ENCODE peak calls at places on chromosomes 3 and 15, in ten cellular contexts. One of them, this sample, is unnamed. For H3K36me3, the result is how much of the 10 kb centered on the place peaks cover.

GRCh38 chr3:16482770-16483531 is 30.5 kb downstream of the RFTN1 start:
- DNase-seq in GM12878: no peak
- DNase-seq in heart left ventricle: no peak
- DNase-seq in body of pancreas: no peak
- DNase-seq in breast epithelium: no peak
- DNase-seq in sigmoid colon: no peak
- DNase-seq in HepG2: no peak
- DNase-seq in uterus: no peak
- DNase-seq in testis: no peak
- DNase-seq in tibial nerve: no peak
- DNase-seq in this sample: peak

GRCh38 chr15:88702983-88703382 is 64.2 kb downstream of the ISG20 start:
- DNase-seq in GM12878: no peak
- DNase-seq in heart left ventricle: no peak
- DNase-seq in body of pancreas: no peak
- DNase-seq in breast epithelium: no peak
- DNase-seq in sigmoid colon: no peak
- DNase-seq in HepG2: no peak
- DNase-seq in uterus: no peak
- DNase-seq in testis: no peak
- DNase-seq in tibial nerve: no peak
- DNase-seq in this sample: no peak

GRCh38 chr3:145953316-145953715 is 207.7 kb downstream of the PLOD2 start:
- DNase-seq in GM12878: no peak
- DNase-seq in heart left ventricle: no peak
- DNase-seq in body of pancreas: no peak
- DNase-seq in breast epithelium: no peak
- DNase-seq in sigmoid colon: no peak
- DNase-seq in HepG2: no peak
- DNase-seq in uterus: no peak
- DNase-seq in testis: no peak
- DNase-seq in tibial nerve: no peak
- DNase-seq in this sample: no peak

GRCh38 chr15:42267286-42267685 is 5.7 kb upstream of the GANC start:
- DNase-seq in GM12878: no peak
- DNase-seq in heart left ventricle: no peak
- DNase-seq in body of pancreas: no peak
- DNase-seq in breast epithelium: no peak
- DNase-seq in sigmoid colon: no peak
- DNase-seq in HepG2: no peak
- DNase-seq in uterus: no peak
- DNase-seq in testis: no peak
- DNase-seq in tibial nerve: no peak
- DNase-seq in this sample: no peak

GRCh38 chr3:162354343-162354742 is 857.7 kb downstream of the OTOL1 start:
- DNase-seq in GM12878: no peak
- DNase-seq in heart left ventricle: no peak
- DNase-seq in body of pancreas: no peak
- DNase-seq in breast epithelium: no peak
- DNase-seq in sigmoid colon: no peak
- DNase-seq in HepG2: no peak
- DNase-seq in uterus: no peak
- DNase-seq in testis: no peak
- DNase-seq in tibial nerve: no peak
- DNase-seq in this sample: no peak

GRCh38 chr3:168002786-168003368 is 92.8 kb downstream of the GOLIM4 start:
- DNase-seq in GM12878: no peak
- DNase-seq in heart left ventricle: no peak
- DNase-seq in body of pancreas: peak
- DNase-seq in breast epithelium: no peak
- DNase-seq in sigmoid colon: no peak
- DNase-seq in HepG2: no peak
- DNase-seq in uterus: no peak
- DNase-seq in testis: no peak
- DNase-seq in tibial nerve: no peak
- DNase-seq in this sample: peak

GRCh38 chr3:138833908-138834358 is 795 bp downstream of the PIK3CB start:
- DNase-seq in GM12878: no peak
- DNase-seq in heart left ventricle: no peak
- DNase-seq in body of pancreas: peak
- DNase-seq in breast epithelium: no peak
- DNase-seq in sigmoid colon: no peak
- DNase-seq in HepG2: no peak
- DNase-seq in uterus: no peak
- DNase-seq in testis: no peak
- DNase-seq in tibial nerve: peak
- DNase-seq in this sample: no peak

GRCh38 chr3:55591893-55592292 is 104.8 kb upstream of the WNT5A start:
- DNase-seq in GM12878: no peak
- DNase-seq in heart left ventricle: no peak
- DNase-seq in body of pancreas: no peak
- DNase-seq in breast epithelium: no peak
- DNase-seq in sigmoid colon: no peak
- DNase-seq in HepG2: no peak
- DNase-seq in uterus: no peak
- DNase-seq in testis: no peak
- DNase-seq in tibial nerve: no peak
- DNase-seq in this sample: no peak

GRCh38 chr3:157500232-157500631 is 3.0 kb downstream of the VEPH1 start:
- DNase-seq in GM12878: no peak
- DNase-seq in heart left ventricle: no peak
- DNase-seq in body of pancreas: no peak
- DNase-seq in breast epithelium: no peak
- DNase-seq in sigmoid colon: no peak
- DNase-seq in HepG2: no peak
- DNase-seq in uterus: no peak
- DNase-seq in testis: no peak
- DNase-seq in tibial nerve: no peak
- DNase-seq in this sample: peak

GRCh38 chr3:12775226-12775625 is 16.2 kb upstream of the TMEM40 start:
- DNase-seq in GM12878: no peak
- DNase-seq in heart left ventricle: no peak
- DNase-seq in body of pancreas: no peak
- DNase-seq in breast epithelium: no peak
- DNase-seq in sigmoid colon: no peak
- DNase-seq in HepG2: no peak
- DNase-seq in uterus: no peak
- DNase-seq in testis: no peak
- DNase-seq in tibial nerve: no peak
- DNase-seq in this sample: no peak
- TF ChIP-seq POLR2A in GM12878: no peak
- TF ChIP-seq POLR2A in heart left ventricle: no peak
- TF ChIP-seq POLR2A in body of pancreas: no peak
- TF ChIP-seq POLR2A in breast epithelium: no peak
- TF ChIP-seq POLR2A in sigmoid colon: no peak
- TF ChIP-seq POLR2A in HepG2: no peak
- TF ChIP-seq POLR2A in uterus: no peak
- TF ChIP-seq POLR2A in testis: no peak
- TF ChIP-seq POLR2A in tibial nerve: no peak
- TF ChIP-seq POLR2A in this sample: no peak

GRCh38 chr3:133574260-133574881 is 885 bp downstream of the CDV3 start:
- DNase-seq in GM12878: peak
- DNase-seq in heart left ventricle: peak
- DNase-seq in body of pancreas: peak
- DNase-seq in breast epithelium: peak
- DNase-seq in sigmoid colon: peak
- DNase-seq in HepG2: peak
- DNase-seq in uterus: peak
- DNase-seq in testis: peak
- DNase-seq in tibial nerve: peak
- DNase-seq in this sample: peak

GRCh38 chr3:133583396-133583795 is 9.9 kb downstream of the CDV3 start:
- DNase-seq in GM12878: no peak
- DNase-seq in heart left ventricle: no peak
- DNase-seq in body of pancreas: no peak
- DNase-seq in breast epithelium: no peak
- DNase-seq in sigmoid colon: no peak
- DNase-seq in HepG2: no peak
- DNase-seq in uterus: no peak
- DNase-seq in testis: no peak
- DNase-seq in tibial nerve: no peak
- DNase-seq in this sample: no peak

GRCh38 chr3:133576169-133576568 is 2.7 kb downstream of the CDV3 start:
- DNase-seq in GM12878: no peak
- DNase-seq in heart left ventricle: no peak
- DNase-seq in body of pancreas: no peak
- DNase-seq in breast epithelium: no peak
- DNase-seq in sigmoid colon: no peak
- DNase-seq in HepG2: no peak
- DNase-seq in uterus: no peak
- DNase-seq in testis: no peak
- DNase-seq in tibial nerve: no peak
- DNase-seq in this sample: no peak

GRCh38 chr3:133575121-133575520 is 1.6 kb downstream of the CDV3 start:
- DNase-seq in GM12878: peak
- DNase-seq in heart left ventricle: no peak
- DNase-seq in body of pancreas: no peak
- DNase-seq in breast epithelium: no peak
- DNase-seq in sigmoid colon: no peak
- DNase-seq in HepG2: no peak
- DNase-seq in uterus: no peak
- DNase-seq in testis: no peak
- DNase-seq in tibial nerve: no peak
- DNase-seq in this sample: no peak

DNA sequence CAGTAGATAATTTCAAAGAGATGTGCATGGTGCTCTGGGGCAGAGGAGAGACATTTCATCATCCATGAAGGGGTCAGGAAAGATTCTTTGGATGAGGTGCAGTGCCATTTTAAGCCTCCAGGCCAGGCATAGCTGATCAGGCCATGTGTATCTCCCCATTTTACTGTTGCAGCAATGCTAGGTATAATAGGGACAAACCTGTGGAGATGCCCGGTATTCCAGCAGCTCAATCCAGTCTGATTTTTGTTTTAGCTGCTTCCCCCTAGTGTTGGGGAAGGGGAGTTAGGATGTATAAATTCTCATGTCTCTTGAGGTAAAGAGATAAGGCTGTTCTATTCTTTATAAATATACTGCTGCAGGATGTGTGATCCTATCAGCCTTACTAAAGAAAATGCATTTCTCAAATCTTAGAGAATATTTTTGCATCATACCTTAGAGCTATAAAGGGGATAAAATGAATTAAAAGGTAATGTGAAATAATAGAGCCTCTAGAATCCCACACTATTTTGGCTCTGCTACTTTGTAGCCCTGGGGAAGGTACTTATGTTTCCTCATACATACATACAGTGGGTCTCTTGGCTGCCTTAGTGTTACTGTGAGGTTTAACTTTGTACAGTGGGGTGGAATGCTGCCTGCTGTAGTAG is 5.2 kb downstream of the CDV3 start:
- DNase-seq in GM12878: no peak
- DNase-seq in heart left ventricle: no peak
- DNase-seq in body of pancreas: peak
- DNase-seq in breast epithelium: no peak
- DNase-seq in sigmoid colon: no peak
- DNase-seq in HepG2: peak
- DNase-seq in uterus: no peak
- DNase-seq in testis: no peak
- DNase-seq in tibial nerve: no peak
- DNase-seq in this sample: no peak
- TF ChIP-seq CTCF in GM12878: peak
- TF ChIP-seq CTCF in heart left ventricle: peak
- TF ChIP-seq CTCF in body of pancreas: peak
- TF ChIP-seq CTCF in breast epithelium: peak
- TF ChIP-seq CTCF in sigmoid colon: peak
- TF ChIP-seq CTCF in HepG2: peak
- TF ChIP-seq CTCF in uterus: peak
- TF ChIP-seq CTCF in testis: no peak
- TF ChIP-seq CTCF in tibial nerve: peak
- TF ChIP-seq CTCF in this sample: peak

GRCh38 chr3:39409514-39410136 is 3.1 kb downstream of the RPSA start:
- DNase-seq in GM12878: no peak
- DNase-seq in heart left ventricle: no peak
- DNase-seq in body of pancreas: no peak
- DNase-seq in breast epithelium: no peak
- DNase-seq in sigmoid colon: no peak
- DNase-seq in HepG2: no peak
- DNase-seq in uterus: no peak
- DNase-seq in testis: no peak
- DNase-seq in tibial nerve: no peak
- DNase-seq in this sample: no peak
- H3K36me3 ChIP-seq in GM12878: under half
- H3K36me3 ChIP-seq in heart left ventricle: half or more
- H3K36me3 ChIP-seq in body of pancreas: under half
- H3K36me3 ChIP-seq in breast epithelium: under half
- H3K36me3 ChIP-seq in sigmoid colon: under half
- H3K36me3 ChIP-seq in HepG2: half or more
- H3K36me3 ChIP-seq in uterus: under half
- H3K36me3 ChIP-seq in testis: under half
- H3K36me3 ChIP-seq in tibial nerve: half or more
- H3K36me3 ChIP-seq in this sample: under half

GRCh38 chr15:91022075-91022831 is at the start of gene VPS33B:
- DNase-seq in GM12878: peak
- DNase-seq in heart left ventricle: peak
- DNase-seq in body of pancreas: peak
- DNase-seq in breast epithelium: peak
- DNase-seq in sigmoid colon: peak
- DNase-seq in HepG2: peak
- DNase-seq in uterus: peak
- DNase-seq in testis: peak
- DNase-seq in tibial nerve: peak
- DNase-seq in this sample: peak

GRCh38 chr15:91017716-91018115 is 4.7 kb downstream of the VPS33B start:
- DNase-seq in GM12878: no peak
- DNase-seq in heart left ventricle: no peak
- DNase-seq in body of pancreas: no peak
- DNase-seq in breast epithelium: no peak
- DNase-seq in sigmoid colon: no peak
- DNase-seq in HepG2: no peak
- DNase-seq in uterus: no peak
- DNase-seq in testis: no peak
- DNase-seq in tibial nerve: no peak
- DNase-seq in this sample: no peak

GRCh38 chr15:91021516-91022074 is 799 bp downstream of the VPS33B start:
- DNase-seq in GM12878: no peak
- DNase-seq in heart left ventricle: no peak
- DNase-seq in body of pancreas: no peak
- DNase-seq in breast epithelium: no peak
- DNase-seq in sigmoid colon: no peak
- DNase-seq in HepG2: peak
- DNase-seq in uterus: no peak
- DNase-seq in testis: no peak
- DNase-seq in tibial nerve: no peak
- DNase-seq in this sample: no peak

GRCh38 chr15:91022832-91023129 is 387 bp upstream of the VPS33B start:
- DNase-seq in GM12878: no peak
- DNase-seq in heart left ventricle: no peak
- DNase-seq in body of pancreas: no peak
- DNase-seq in breast epithelium: no peak
- DNase-seq in sigmoid colon: no peak
- DNase-seq in HepG2: no peak
- DNase-seq in uterus: no peak
- DNase-seq in testis: no peak
- DNase-seq in tibial nerve: no peak
- DNase-seq in this sample: no peak

DNA sequence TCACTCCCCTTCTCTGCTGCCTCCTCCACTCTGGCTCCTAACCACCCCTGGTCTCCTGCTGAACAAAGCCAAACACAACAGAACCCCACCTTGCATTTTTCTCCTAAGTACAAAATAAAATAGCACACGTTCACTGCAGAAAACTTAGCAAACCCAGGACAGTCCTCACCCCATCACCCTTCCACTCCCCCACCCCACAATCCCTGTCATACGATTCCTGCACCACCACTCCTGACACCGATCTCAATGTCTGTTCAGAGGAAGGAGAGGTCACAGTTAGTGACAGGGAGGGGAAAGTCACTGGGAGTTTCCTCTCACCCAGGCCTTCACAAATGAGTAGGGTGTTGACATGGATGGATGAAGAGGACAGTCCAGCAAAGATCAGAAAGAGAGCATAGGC is 4.2 kb downstream of the VPS33B start:
- DNase-seq in GM12878: no peak
- DNase-seq in heart left ventricle: no peak
- DNase-seq in body of pancreas: no peak
- DNase-seq in breast epithelium: no peak
- DNase-seq in sigmoid colon: no peak
- DNase-seq in HepG2: no peak
- DNase-seq in uterus: no peak
- DNase-seq in testis: no peak
- DNase-seq in tibial nerve: no peak
- DNase-seq in this sample: no peak
- TF ChIP-seq POLR2A in GM12878: no peak
- TF ChIP-seq POLR2A in heart left ventricle: no peak
- TF ChIP-seq POLR2A in body of pancreas: no peak
- TF ChIP-seq POLR2A in breast epithelium: no peak
- TF ChIP-seq POLR2A in sigmoid colon: no peak
- TF ChIP-seq POLR2A in HepG2: no peak
- TF ChIP-seq POLR2A in uterus: no peak
- TF ChIP-seq POLR2A in testis: no peak
- TF ChIP-seq POLR2A in tibial nerve: no peak
- TF ChIP-seq POLR2A in this sample: no peak